ENCODE peak calls at places on chromosomes 13 and 19, in seven cellular contexts. C is Peyer's patch, R is A549, L is right lobe of liver, D is sigmoid colon, O is stomach, E is uterus. Y is an unnamed sample.

GRCh38 chr13:71460179-71460578 is 406.8 kb downstream of the DACH1 start:
- DNase-seq in C (no peak), R (no peak), L (no peak), D (no peak), O (no peak), E (no peak), Y (no peak)

GRCh38 chr13:113142876-113143275 is 15.6 kb upstream of the PROZ start:
- DNase-seq in C (no peak), R (no peak), L (no peak), D (no peak), O (no peak), E (no peak), Y (peak; percentile 36)

GRCh38 chr13:91714726-91715334 is 316.4 kb downstream of the GPC5 start:
- DNase-seq in C (no peak), R (no peak), L (no peak), D (no peak), O (no peak), E (no peak), Y (no peak)

GRCh38 chr13:19181021-19181620 is 503 bp downstream of the TUBA3C start:
- DNase-seq in C (no peak), R (no peak), L (no peak), D (no peak), O (peak; percentile 19), E (no peak), Y (no peak)

GRCh38 chr19:6238643-6239281 is 41.0 kb downstream of the MLLT1 start:
- DNase-seq in C (peak; percentile 50), R (no peak), L (peak; percentile 33), D (no peak), O (peak; percentile 73), E (peak; percentile 78), Y (peak; percentile 66)

GRCh38 chr13:34731486-34731885 is 210.6 kb upstream of the NBEA start:
- DNase-seq in C (no peak), R (no peak), L (no peak), D (no peak), O (no peak), E (no peak), Y (no peak)

GRCh38 chr13:61751039-61751438 is 335.4 kb upstream of the PCDH20 start:
- DNase-seq in C (no peak), R (no peak), L (no peak), D (no peak), O (no peak), E (no peak), Y (no peak)

GRCh38 chr13:62512194-62513141 is 1096.8 kb upstream of the PCDH20 start:
- DNase-seq in C (peak; percentile 32), R (peak; percentile 1), L (peak; percentile 14), D (no peak), O (peak; percentile 42), E (no peak), Y (no peak)

GRCh38 chr13:102940143-102940542 is 94.3 kb downstream of the ERCC5 start:
- DNase-seq in C (no peak), R (no peak), L (no peak), D (no peak), O (no peak), E (no peak), Y (no peak)

GRCh38 chr19:31347828-31348314 is 1.4 kb downstream of the TSHZ3 start:
- DNase-seq in C (no peak), R (no peak), L (no peak), D (peak; percentile 78), O (no peak), E (peak; percentile 50), Y (no peak)

GRCh38 chr13:75607447-75607846 is 28.7 kb upstream of the LMO7 start:
- DNase-seq in C (no peak), R (no peak), L (no peak), D (no peak), O (no peak), E (no peak), Y (no peak)

GRCh38 chr13:98486412-98486811 is 90.5 kb downstream of the STK24 start:
- DNase-seq in C (no peak), R (no peak), L (no peak), D (no peak), O (no peak), E (no peak), Y (no peak)

GRCh38 chr13:80040219-80040976 is 300.5 kb downstream of the SPRY2 start:
- DNase-seq in C (no peak), R (peak; percentile 39), L (no peak), D (no peak), O (no peak), E (no peak), Y (no peak)

GRCh38 chr13:93730780-93731179 is 504.2 kb downstream of the GPC6 start:
- DNase-seq in C (no peak), R (no peak), L (no peak), D (no peak), O (no peak), E (no peak), Y (no peak)

GRCh38 chr13:39266426-39266825 is 228.2 kb downstream of the NHLRC3 start:
- DNase-seq in C (no peak), R (no peak), L (no peak), D (no peak), O (no peak), E (no peak), Y (no peak)

GRCh38 chr13:44578064-44578394 is 1.9 kb upstream of the TSC22D1 start:
- DNase-seq in C (no peak), R (peak; percentile 12), L (no peak), D (no peak), O (peak; percentile 33), E (no peak), Y (no peak)

GRCh38 chr19:27752530-27753184 is 1460.3 kb downstream of the UQCRFS1 start:
- DNase-seq in C (no peak), R (no peak), L (no peak), D (peak; percentile 18), O (peak; percentile 10), E (no peak), Y (no peak)

GRCh38 chr13:111486801-111487200 is 166.4 kb downstream of the TEX29 start:
- DNase-seq in C (no peak), R (no peak), L (no peak), D (no peak), O (peak; percentile 18), E (no peak), Y (no peak)

GRCh38 chr19:4732680-4733114 is 9.1 kb upstream of the DPP9 start:
- DNase-seq in C (peak; percentile 58), R (peak; percentile 57), L (no peak), D (peak; percentile 81), O (peak; percentile 44), E (peak; percentile 52), Y (no peak)

GRCh38 chr19:30105723-30106122 is 163.7 kb downstream of the URI1 start:
- DNase-seq in C (no peak), R (no peak), L (no peak), D (no peak), O (no peak), E (no peak), Y (no peak)

GRCh38 chr19:9565900-9566705 is 18.2 kb downstream of the ZNF121 start:
- DNase-seq in C (no peak), R (no peak), L (no peak), D (no peak), O (no peak), E (no peak), Y (no peak)

GRCh38 chr13:93004919-93005318 is 221.7 kb upstream of the GPC6 start:
- DNase-seq in C (no peak), R (no peak), L (no peak), D (no peak), O (no peak), E (no peak), Y (no peak)

DNA sequence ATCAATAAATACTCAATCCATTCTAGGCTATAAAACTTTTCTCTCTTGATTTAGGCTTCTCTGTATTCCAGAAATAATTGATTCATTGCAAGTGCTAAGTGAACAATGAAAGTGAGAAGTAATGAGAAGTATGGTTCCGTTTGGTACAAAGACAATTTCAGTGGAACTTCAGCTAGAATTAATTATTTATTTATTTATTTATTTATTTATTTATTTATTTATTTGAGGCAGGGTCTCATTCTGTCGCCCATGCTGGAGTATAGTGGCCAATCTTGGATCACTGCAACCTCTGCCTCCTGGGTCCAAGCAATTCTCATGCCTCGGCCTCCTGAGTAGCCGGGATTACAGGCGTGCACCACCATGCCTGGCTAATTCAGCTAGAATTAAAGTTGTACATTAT is 262.1 kb downstream of the B3GLCT start:
- DNase-seq in C (no peak), R (no peak), L (no peak), D (no peak), O (no peak), E (no peak), Y (no peak)
- TF ChIP-seq POLR2A in C (no peak), R (no peak), L (no peak), D (no peak), O (no peak), E (no peak), Y (no peak)

GRCh38 chr19:7830823-7831222 is 805 bp downstream of the EVI5L start:
- DNase-seq in C (no peak), R (no peak), L (no peak), D (no peak), O (no peak), E (no peak), Y (no peak)
- H3K4me3 ChIP-seq in C (peak overlapping the region; percentile 99), R (peak overlapping the region; percentile 89), L (no peak overlapping the region), D (peak overlapping the region; percentile 91), O (peak overlapping the region; percentile 89), E (peak overlapping the region; percentile 90), Y (peak overlapping the region; percentile 87)

DNA sequence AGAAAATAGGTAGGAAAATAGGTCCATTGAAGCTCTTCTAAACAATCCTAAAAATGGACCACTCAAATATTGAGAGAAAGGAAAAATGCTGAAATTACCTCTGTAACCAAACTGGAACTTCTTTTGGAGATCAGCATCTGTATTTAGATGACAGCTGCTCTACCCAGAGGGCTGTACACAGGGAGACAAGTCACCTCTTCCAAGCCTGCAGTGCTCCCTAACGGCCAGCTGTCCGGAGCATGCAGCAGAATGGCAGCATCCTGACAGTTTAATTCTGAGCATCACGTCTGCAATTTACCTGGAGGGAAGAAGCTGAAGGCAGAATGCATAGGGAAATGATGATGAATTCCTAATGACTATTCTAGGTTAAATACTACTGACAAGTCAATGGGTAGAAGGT is 62.8 kb upstream of the DIAPH3 start:
- DNase-seq in C (no peak), R (no peak), L (no peak), D (no peak), O (no peak), E (no peak), Y (no peak)
- TF ChIP-seq CTCF in C (no peak), R (no peak), L (no peak), D (no peak), O (no peak), E (no peak), Y (no peak)

DNA sequence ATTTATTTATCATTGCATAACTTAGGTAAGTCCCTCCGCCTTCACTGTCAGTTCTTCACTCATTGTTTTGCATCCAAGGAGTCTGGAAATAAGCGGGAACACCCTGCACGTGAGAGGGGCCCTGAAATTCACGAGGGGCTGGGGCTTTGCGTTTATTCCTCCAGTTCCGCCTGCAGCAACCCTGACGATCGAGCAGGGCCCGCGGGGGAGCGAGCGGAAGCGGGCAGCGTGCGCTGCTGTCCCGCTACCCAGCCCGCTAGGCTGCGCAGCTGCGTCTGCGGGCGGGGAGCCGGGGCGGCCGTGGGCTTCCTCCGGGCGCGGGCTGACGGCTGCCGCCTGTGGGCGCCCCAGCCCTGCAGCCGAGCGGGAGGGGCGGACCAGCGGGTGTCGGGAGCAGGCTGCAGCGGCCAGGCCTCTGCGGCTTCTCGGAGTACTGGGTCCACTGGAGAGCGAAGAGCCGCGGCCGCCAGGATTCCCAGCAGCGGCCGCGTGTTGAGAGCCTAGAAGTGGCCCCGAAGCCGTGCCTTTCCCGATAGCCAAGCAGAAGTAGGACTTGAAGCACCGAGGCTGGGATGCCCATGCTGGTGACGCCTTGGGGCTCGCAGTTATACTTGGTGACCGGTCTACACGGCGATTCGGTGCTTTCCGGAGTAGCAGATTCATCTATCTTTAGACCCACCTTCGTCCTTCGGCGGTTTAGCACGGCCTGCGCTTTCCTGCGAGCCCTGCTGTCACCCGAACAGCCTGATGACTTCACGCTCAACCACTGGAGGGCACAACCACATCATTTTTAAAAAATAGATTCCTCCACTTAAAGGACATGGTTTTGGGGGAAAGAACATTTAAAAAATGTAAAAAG is 32.9 kb upstream of the SACS start:
- DNase-seq in C (peak; percentile 65), R (peak; percentile 41), L (peak; percentile 64), D (peak; percentile 82), O (peak; percentile 61), E (peak; percentile 72), Y (peak; percentile 61)
- TF ChIP-seq POLR2A in C (no peak), R (no peak), L (no peak), D (no peak), O (no peak), E (no peak), Y (no peak)